ENCODE peak calls at places on chromosomes 2 and 18, in ten cellular contexts. One of them, this sample, is unnamed. For H3K4me1, the result is how much of the 10 kb centered on the place peaks cover.

GRCh38 chr2:74915743-74916142 is 42.7 kb upstream of the POLE4 start:
- DNase-seq in transverse colon: no peak
- DNase-seq in vagina: no peak
- DNase-seq in upper lobe of left lung: no peak
- DNase-seq in prostate gland: no peak
- DNase-seq in K562: no peak
- DNase-seq in sigmoid colon: no peak
- DNase-seq in breast epithelium: no peak
- DNase-seq in HepG2: no peak
- DNase-seq in HCT116: no peak
- DNase-seq in this sample: no peak

GRCh38 chr2:43818761-43819160 is 19.9 kb downstream of the ABCG5 start:
- DNase-seq in upper lobe of left lung: no peak
- DNase-seq in HCT116: peak
- DNase-seq in transverse colon: peak
- DNase-seq in vagina: no peak
- DNase-seq in HepG2: no peak
- DNase-seq in breast epithelium: no peak
- DNase-seq in sigmoid colon: no peak
- DNase-seq in K562: peak
- DNase-seq in prostate gland: no peak
- DNase-seq in this sample: peak

GRCh38 chr2:187783446-187783845 is 229.2 kb upstream of the TFPI start:
- DNase-seq in vagina: no peak
- DNase-seq in K562: no peak
- DNase-seq in upper lobe of left lung: no peak
- DNase-seq in HepG2: no peak
- DNase-seq in breast epithelium: no peak
- DNase-seq in transverse colon: no peak
- DNase-seq in prostate gland: no peak
- DNase-seq in HCT116: no peak
- DNase-seq in sigmoid colon: no peak
- DNase-seq in this sample: no peak

GRCh38 chr18:79915161-79916127 is 36.0 kb downstream of the SLC66A2 start:
- DNase-seq in transverse colon: peak
- DNase-seq in sigmoid colon: no peak
- DNase-seq in vagina: peak
- DNase-seq in HCT116: no peak
- DNase-seq in K562: no peak
- DNase-seq in upper lobe of left lung: peak
- DNase-seq in prostate gland: no peak
- DNase-seq in HepG2: no peak
- DNase-seq in breast epithelium: peak
- DNase-seq in this sample: peak

GRCh38 chr2:64228126-64228678 is 84.0 kb upstream of the PELI1 start:
- DNase-seq in vagina: no peak
- DNase-seq in transverse colon: peak
- DNase-seq in HepG2: peak
- DNase-seq in breast epithelium: peak
- DNase-seq in upper lobe of left lung: peak
- DNase-seq in sigmoid colon: peak
- DNase-seq in HCT116: peak
- DNase-seq in K562: peak
- DNase-seq in prostate gland: peak
- DNase-seq in this sample: peak

GRCh38 chr2:224211821-224212220 is 172.7 kb upstream of the SERPINE2 start:
- DNase-seq in breast epithelium: no peak
- DNase-seq in sigmoid colon: no peak
- DNase-seq in vagina: no peak
- DNase-seq in prostate gland: no peak
- DNase-seq in HepG2: no peak
- DNase-seq in upper lobe of left lung: no peak
- DNase-seq in HCT116: no peak
- DNase-seq in K562: no peak
- DNase-seq in transverse colon: no peak
- DNase-seq in this sample: no peak

GRCh38 chr2:219987830-219988229 is 360.4 kb downstream of the SLC4A3 start:
- DNase-seq in vagina: no peak
- DNase-seq in sigmoid colon: no peak
- DNase-seq in upper lobe of left lung: no peak
- DNase-seq in K562: peak
- DNase-seq in prostate gland: no peak
- DNase-seq in HCT116: no peak
- DNase-seq in transverse colon: no peak
- DNase-seq in breast epithelium: no peak
- DNase-seq in HepG2: no peak
- DNase-seq in this sample: no peak

GRCh38 chr2:219020604-219021365 is 20.5 kb downstream of the CFAP65 start:
- DNase-seq in sigmoid colon: peak
- DNase-seq in breast epithelium: no peak
- DNase-seq in upper lobe of left lung: no peak
- DNase-seq in prostate gland: no peak
- DNase-seq in HCT116: no peak
- DNase-seq in transverse colon: no peak
- DNase-seq in K562: no peak
- DNase-seq in HepG2: no peak
- DNase-seq in vagina: no peak
- DNase-seq in this sample: peak

GRCh38 chr18:36446059-36446458 is 148.5 kb downstream of the FHOD3 start:
- DNase-seq in HepG2: no peak
- DNase-seq in breast epithelium: no peak
- DNase-seq in sigmoid colon: no peak
- DNase-seq in vagina: no peak
- DNase-seq in transverse colon: no peak
- DNase-seq in prostate gland: no peak
- DNase-seq in upper lobe of left lung: no peak
- DNase-seq in HCT116: no peak
- DNase-seq in K562: no peak
- DNase-seq in this sample: no peak

GRCh38 chr2:239461551-239462515 is 61.0 kb upstream of the HDAC4 start:
- DNase-seq in HepG2: no peak
- DNase-seq in prostate gland: no peak
- DNase-seq in breast epithelium: no peak
- DNase-seq in upper lobe of left lung: no peak
- DNase-seq in K562: no peak
- DNase-seq in HCT116: no peak
- DNase-seq in transverse colon: peak
- DNase-seq in sigmoid colon: peak
- DNase-seq in vagina: peak
- DNase-seq in this sample: peak

GRCh38 chr2:38771632-38772031 is 6.4 kb upstream of the GEMIN6 start:
- DNase-seq in upper lobe of left lung: no peak
- DNase-seq in transverse colon: no peak
- DNase-seq in sigmoid colon: no peak
- DNase-seq in K562: no peak
- DNase-seq in breast epithelium: no peak
- DNase-seq in prostate gland: no peak
- DNase-seq in HepG2: no peak
- DNase-seq in vagina: no peak
- DNase-seq in HCT116: no peak
- DNase-seq in this sample: no peak

DNA sequence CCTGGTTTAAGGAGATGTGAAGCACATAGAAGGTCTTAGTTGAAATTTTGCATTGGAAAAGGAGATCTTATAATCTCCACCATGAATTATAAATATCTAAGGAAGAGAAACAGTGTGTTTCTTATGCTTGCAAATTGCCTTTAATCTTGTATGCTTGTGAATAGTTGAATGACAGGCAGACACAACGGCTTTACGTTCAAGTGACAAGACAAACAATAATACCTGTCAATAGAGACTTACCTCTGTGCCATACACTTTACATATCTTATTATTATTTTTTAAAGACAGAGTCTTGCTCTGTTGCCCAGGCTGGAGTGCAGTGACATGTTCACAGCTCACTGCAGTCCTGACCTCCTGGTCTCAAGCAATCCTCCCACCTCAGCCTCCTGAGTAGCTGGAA is 113.7 kb downstream of the QPCT start:
- DNase-seq in HCT116: no peak
- DNase-seq in K562: no peak
- DNase-seq in sigmoid colon: no peak
- DNase-seq in breast epithelium: no peak
- DNase-seq in upper lobe of left lung: no peak
- DNase-seq in prostate gland: no peak
- DNase-seq in transverse colon: no peak
- DNase-seq in HepG2: no peak
- DNase-seq in vagina: no peak
- DNase-seq in this sample: no peak
- H3K4me1 ChIP-seq in HCT116: under half
- H3K4me1 ChIP-seq in K562: under half
- H3K4me1 ChIP-seq in sigmoid colon: under half
- H3K4me1 ChIP-seq in breast epithelium: under half
- H3K4me1 ChIP-seq in upper lobe of left lung: under half
- H3K4me1 ChIP-seq in prostate gland: under half
- H3K4me1 ChIP-seq in transverse colon: under half
- H3K4me1 ChIP-seq in HepG2: under half
- H3K4me1 ChIP-seq in vagina: under half
- H3K4me1 ChIP-seq in this sample: under half

GRCh38 chr2:119224391-119224972 is 848 bp downstream of the STEAP3 start:
- DNase-seq in breast epithelium: no peak
- DNase-seq in prostate gland: no peak
- DNase-seq in upper lobe of left lung: peak
- DNase-seq in K562: no peak
- DNase-seq in HCT116: no peak
- DNase-seq in sigmoid colon: no peak
- DNase-seq in transverse colon: peak
- DNase-seq in vagina: no peak
- DNase-seq in HepG2: no peak
- DNase-seq in this sample: no peak

GRCh38 chr2:119222863-119223520 is 642 bp upstream of the STEAP3 start:
- DNase-seq in upper lobe of left lung: no peak
- DNase-seq in transverse colon: no peak
- DNase-seq in sigmoid colon: no peak
- DNase-seq in breast epithelium: no peak
- DNase-seq in prostate gland: no peak
- DNase-seq in K562: no peak
- DNase-seq in HepG2: no peak
- DNase-seq in HCT116: no peak
- DNase-seq in vagina: no peak
- DNase-seq in this sample: no peak

GRCh38 chr2:119225084-119225864 is 1.6 kb downstream of the STEAP3 start:
- DNase-seq in upper lobe of left lung: no peak
- DNase-seq in transverse colon: peak
- DNase-seq in prostate gland: no peak
- DNase-seq in vagina: no peak
- DNase-seq in HepG2: peak
- DNase-seq in breast epithelium: no peak
- DNase-seq in sigmoid colon: no peak
- DNase-seq in K562: peak
- DNase-seq in HCT116: no peak
- DNase-seq in this sample: peak

GRCh38 chr2:119222213-119222612 is 1.4 kb upstream of the STEAP3 start:
- DNase-seq in sigmoid colon: no peak
- DNase-seq in upper lobe of left lung: no peak
- DNase-seq in vagina: no peak
- DNase-seq in prostate gland: no peak
- DNase-seq in HepG2: no peak
- DNase-seq in breast epithelium: no peak
- DNase-seq in K562: no peak
- DNase-seq in HCT116: no peak
- DNase-seq in transverse colon: no peak
- DNase-seq in this sample: no peak

GRCh38 chr2:119223521-119224390 is at the start of gene STEAP3:
- DNase-seq in HepG2: peak
- DNase-seq in vagina: no peak
- DNase-seq in transverse colon: peak
- DNase-seq in sigmoid colon: peak
- DNase-seq in upper lobe of left lung: peak
- DNase-seq in K562: peak
- DNase-seq in prostate gland: peak
- DNase-seq in HCT116: peak
- DNase-seq in breast epithelium: peak
- DNase-seq in this sample: peak
- TF ChIP-seq POLR2A in HepG2: peak
- TF ChIP-seq POLR2A in vagina: no peak
- TF ChIP-seq POLR2A in transverse colon: no peak
- TF ChIP-seq POLR2A in sigmoid colon: no peak
- TF ChIP-seq POLR2A in upper lobe of left lung: no peak
- TF ChIP-seq POLR2A in K562: peak
- TF ChIP-seq POLR2A in prostate gland: peak
- TF ChIP-seq POLR2A in HCT116: peak
- TF ChIP-seq POLR2A in breast epithelium: no peak
- TF ChIP-seq POLR2A in this sample: no peak

GRCh38 chr2:117067917-117068316 is 746.6 kb upstream of the DDX18 start:
- DNase-seq in breast epithelium: no peak
- DNase-seq in K562: no peak
- DNase-seq in vagina: no peak
- DNase-seq in HCT116: no peak
- DNase-seq in sigmoid colon: no peak
- DNase-seq in HepG2: no peak
- DNase-seq in transverse colon: no peak
- DNase-seq in upper lobe of left lung: no peak
- DNase-seq in prostate gland: no peak
- DNase-seq in this sample: no peak

GRCh38 chr2:117071556-117072102 is 742.9 kb upstream of the DDX18 start:
- DNase-seq in breast epithelium: no peak
- DNase-seq in K562: no peak
- DNase-seq in sigmoid colon: peak
- DNase-seq in HepG2: no peak
- DNase-seq in HCT116: no peak
- DNase-seq in prostate gland: no peak
- DNase-seq in upper lobe of left lung: peak
- DNase-seq in transverse colon: no peak
- DNase-seq in vagina: no peak
- DNase-seq in this sample: no peak

GRCh38 chr2:117068371-117068770 is 746.1 kb upstream of the DDX18 start:
- DNase-seq in sigmoid colon: no peak
- DNase-seq in prostate gland: no peak
- DNase-seq in vagina: no peak
- DNase-seq in HCT116: no peak
- DNase-seq in K562: no peak
- DNase-seq in HepG2: no peak
- DNase-seq in transverse colon: peak
- DNase-seq in breast epithelium: no peak
- DNase-seq in upper lobe of left lung: no peak
- DNase-seq in this sample: no peak

GRCh38 chr2:117065912-117066311 is 748.6 kb upstream of the DDX18 start:
- DNase-seq in upper lobe of left lung: no peak
- DNase-seq in breast epithelium: no peak
- DNase-seq in sigmoid colon: no peak
- DNase-seq in vagina: no peak
- DNase-seq in HepG2: no peak
- DNase-seq in prostate gland: no peak
- DNase-seq in HCT116: no peak
- DNase-seq in transverse colon: no peak
- DNase-seq in K562: no peak
- DNase-seq in this sample: no peak
- TF ChIP-seq POLR2AphosphoS5 in upper lobe of left lung: no peak
- TF ChIP-seq POLR2AphosphoS5 in breast epithelium: no peak
- TF ChIP-seq POLR2AphosphoS5 in sigmoid colon: no peak
- TF ChIP-seq POLR2AphosphoS5 in vagina: no peak
- TF ChIP-seq POLR2AphosphoS5 in HepG2: no peak
- TF ChIP-seq POLR2AphosphoS5 in prostate gland: no peak
- TF ChIP-seq POLR2AphosphoS5 in HCT116: no peak
- TF ChIP-seq POLR2AphosphoS5 in transverse colon: no peak
- TF ChIP-seq POLR2AphosphoS5 in K562: no peak
- TF ChIP-seq POLR2AphosphoS5 in this sample: no peak

DNA sequence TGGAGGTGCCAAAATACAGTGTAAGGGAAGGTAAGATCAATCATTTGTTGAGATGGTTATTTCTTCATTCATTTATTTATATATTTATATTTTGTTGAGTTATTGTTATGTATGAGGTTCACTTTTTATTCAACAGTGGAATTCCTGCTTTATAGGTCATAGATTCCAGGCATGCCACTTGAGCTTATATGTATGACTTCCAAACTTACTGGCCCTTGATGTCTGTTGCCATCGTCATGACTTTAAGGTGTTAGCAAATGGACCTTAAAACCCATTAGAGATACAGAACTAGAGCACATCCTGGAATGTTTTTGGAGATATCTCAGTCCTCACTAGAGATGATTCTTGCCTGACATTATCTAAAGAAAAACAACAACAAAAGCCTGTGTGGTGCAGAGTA is 25.9 kb downstream of the CCDC85A start:
- DNase-seq in transverse colon: no peak
- DNase-seq in breast epithelium: no peak
- DNase-seq in sigmoid colon: no peak
- DNase-seq in K562: no peak
- DNase-seq in prostate gland: no peak
- DNase-seq in upper lobe of left lung: no peak
- DNase-seq in vagina: no peak
- DNase-seq in HCT116: no peak
- DNase-seq in HepG2: no peak
- DNase-seq in this sample: no peak
- H3K4me1 ChIP-seq in transverse colon: under half
- H3K4me1 ChIP-seq in breast epithelium: under half
- H3K4me1 ChIP-seq in sigmoid colon: under half
- H3K4me1 ChIP-seq in K562: under half
- H3K4me1 ChIP-seq in prostate gland: under half
- H3K4me1 ChIP-seq in upper lobe of left lung: under half
- H3K4me1 ChIP-seq in vagina: under half
- H3K4me1 ChIP-seq in HCT116: under half
- H3K4me1 ChIP-seq in HepG2: under half
- H3K4me1 ChIP-seq in this sample: under half